ENCODE peak calls at places on chromosomes 5 and 9, in five cellular contexts. Z is substantia nigra, O is EL, L is NCI-H1436, Q is astrocyte. S is an unnamed sample.

GRCh38 chr5:123450641-123451421 is 27.6 kb upstream of the CEP120 start:
- DNase-seq in Q (no peak), O (no peak), L (peak), Z (no peak), S (no peak)

GRCh38 chr9:38079410-38080105 is 10.5 kb upstream of the SHB start:
- DNase-seq in Q (peak), O (peak), Z (no peak), L (no peak), S (no peak)

GRCh38 chr9:111195779-111196178 is 134.2 kb downstream of the OR2K2 start:
- DNase-seq in L (no peak), O (no peak), Z (no peak), Q (no peak), S (no peak)

GRCh38 chr9:14292181-14292773 is 21.7 kb downstream of the NFIB start:
- DNase-seq in Q (no peak), Z (no peak), L (no peak), O (no peak), S (no peak)

GRCh38 chr5:60417500-60418181 is 282.3 kb downstream of the DEPDC1B start:
- DNase-seq in Z (no peak), L (no peak), Q (no peak), O (no peak), S (no peak)

GRCh38 chr5:125696762-125697161 is 726.4 kb upstream of the GRAMD2B start:
- DNase-seq in L (no peak), O (peak), Z (no peak), Q (peak), S (no peak)

GRCh38 chr5:69084903-69085302 is 8.9 kb upstream of the SLC30A5 start:
- DNase-seq in L (no peak), Q (no peak), Z (no peak), O (no peak), S (no peak)

GRCh38 chr5:149546974-149547373 is 4.3 kb downstream of the CSNK1A1 start:
- DNase-seq in Q (no peak), Z (no peak), O (no peak), L (no peak), S (no peak)

GRCh38 chr9:114433086-114433485 is 45.3 kb upstream of the AKNA start:
- DNase-seq in O (no peak), L (no peak), Z (no peak), Q (no peak), S (no peak)

GRCh38 chr5:85132269-85132668 is 747.6 kb upstream of the EDIL3 start:
- DNase-seq in Z (no peak), O (peak), L (no peak), Q (peak), S (no peak)

GRCh38 chr5:119379929-119380328 is 24.1 kb downstream of the TNFAIP8 start:
- DNase-seq in Q (no peak), O (no peak), L (no peak), Z (no peak), S (no peak)

GRCh38 chr9:79256691-79257213 is 315.0 kb upstream of the TLE4 start:
- DNase-seq in O (peak), Z (no peak), Q (peak), L (peak), S (no peak)

GRCh38 chr9:128193469-128194096 is 2.2 kb upstream of the CIZ1 start:
- DNase-seq in Q (no peak), L (no peak), O (no peak), Z (no peak), S (no peak)

GRCh38 chr5:181159286-181160143 is 12.1 kb downstream of the OR2V2 start:
- DNase-seq in Z (no peak), O (peak), L (peak), Q (peak), S (peak)

GRCh38 chr9:115164511-115164974 is 46.6 kb upstream of the TNC start:
- DNase-seq in Q (peak), Z (peak), O (peak), L (no peak), S (no peak)